ENCODE peak calls at places on chromosomes 2 and 18, in seven cellular contexts. P is lower leg skin, H is dorsolateral prefrontal cortex, V is H9, N is nephron progenitor cell, L is GM06990, K is IMR-90. Z is an unnamed sample.
A peak's percentile ranks its signal among the peaks of the same experiment; 100 is the strongest.

GRCh38 chr2:1965726-1966125 is 221.4 kb upstream of the PXDN start:
- DNase-seq in L (no peak), H (no peak), N (no peak), K (no peak), P (no peak), V (no peak), Z (no peak)

GRCh38 chr2:9145109-9145751 is 61.4 kb upstream of the ASAP2 start:
- DNase-seq in K (peak; percentile 63), H (no peak), N (no peak), L (no peak), V (no peak), P (peak; percentile 53), Z (peak; percentile 32)

GRCh38 chr2:149657393-149657792 is 69.8 kb upstream of the MMADHC start:
- DNase-seq in N (no peak), P (no peak), H (no peak), K (no peak), V (no peak), L (no peak), Z (no peak)

GRCh38 chr18:34094148-34094547 is 130.6 kb downstream of the NOL4 start:
- DNase-seq in V (no peak), N (no peak), P (no peak), H (no peak), L (no peak), K (no peak), Z (no peak)

GRCh38 chr2:224060783-224061482 is 21.8 kb upstream of the SERPINE2 start:
- DNase-seq in P (no peak), N (no peak), K (no peak), V (no peak), L (no peak), H (no peak), Z (no peak)

GRCh38 chr2:182740681-182741080 is 24.6 kb downstream of the DNAJC10 start:
- DNase-seq in K (no peak), L (no peak), V (no peak), N (no peak), H (no peak), P (no peak), Z (no peak)

GRCh38 chr2:215386566-215386965 is 49.3 kb downstream of the FN1 start:
- DNase-seq in N (no peak), V (no peak), K (no peak), H (no peak), L (no peak), P (no peak), Z (no peak)

GRCh38 chr18:9740076-9740475 is 32.0 kb downstream of the RAB31 start:
- DNase-seq in V (no peak), N (no peak), K (no peak), L (no peak), P (no peak), H (no peak), Z (no peak)

GRCh38 chr2:133940134-133940533 is 313.7 kb upstream of the MGAT5 start:
- DNase-seq in H (no peak), L (no peak), V (no peak), N (no peak), P (no peak), K (no peak), Z (no peak)

GRCh38 chr2:145273840-145274239 is 753.9 kb upstream of the ZEB2 start:
- DNase-seq in V (no peak), H (no peak), L (no peak), P (no peak), K (no peak), N (no peak), Z (no peak)

GRCh38 chr2:212249451-212249850 is 289.2 kb downstream of the ERBB4 start:
- DNase-seq in K (peak; percentile 39), H (no peak), V (no peak), N (no peak), P (no peak), L (no peak), Z (no peak)
- TF ChIP-seq CTCF in K (peak; percentile 60), H (peak; percentile 51), V (peak; percentile 51), N (no peak), P (no peak), L (peak; percentile 16), Z (peak; percentile 49)

GRCh38 chr2:120344214-120344990 is 1.5 kb upstream of the INHBB start:
- DNase-seq in P (no peak), L (no peak), H (no peak), N (peak; percentile 55), K (no peak), V (peak; percentile 42), Z (no peak)
- TF ChIP-seq CTCF in P (no peak), L (no peak), H (no peak), N (no peak), K (no peak), V (no peak), Z (peak; percentile 18)

GRCh38 chr2:20179755-20180594 is 45.0 kb downstream of the SDC1 start:
- DNase-seq in H (peak; percentile 24), V (peak; percentile 85), L (no peak), K (no peak), N (peak; percentile 52), P (no peak), Z (no peak)
- TF ChIP-seq CTCF in H (no peak), V (no peak), L (no peak), K (no peak), N (no peak), P (peak; percentile 11), Z (no peak)

DNA sequence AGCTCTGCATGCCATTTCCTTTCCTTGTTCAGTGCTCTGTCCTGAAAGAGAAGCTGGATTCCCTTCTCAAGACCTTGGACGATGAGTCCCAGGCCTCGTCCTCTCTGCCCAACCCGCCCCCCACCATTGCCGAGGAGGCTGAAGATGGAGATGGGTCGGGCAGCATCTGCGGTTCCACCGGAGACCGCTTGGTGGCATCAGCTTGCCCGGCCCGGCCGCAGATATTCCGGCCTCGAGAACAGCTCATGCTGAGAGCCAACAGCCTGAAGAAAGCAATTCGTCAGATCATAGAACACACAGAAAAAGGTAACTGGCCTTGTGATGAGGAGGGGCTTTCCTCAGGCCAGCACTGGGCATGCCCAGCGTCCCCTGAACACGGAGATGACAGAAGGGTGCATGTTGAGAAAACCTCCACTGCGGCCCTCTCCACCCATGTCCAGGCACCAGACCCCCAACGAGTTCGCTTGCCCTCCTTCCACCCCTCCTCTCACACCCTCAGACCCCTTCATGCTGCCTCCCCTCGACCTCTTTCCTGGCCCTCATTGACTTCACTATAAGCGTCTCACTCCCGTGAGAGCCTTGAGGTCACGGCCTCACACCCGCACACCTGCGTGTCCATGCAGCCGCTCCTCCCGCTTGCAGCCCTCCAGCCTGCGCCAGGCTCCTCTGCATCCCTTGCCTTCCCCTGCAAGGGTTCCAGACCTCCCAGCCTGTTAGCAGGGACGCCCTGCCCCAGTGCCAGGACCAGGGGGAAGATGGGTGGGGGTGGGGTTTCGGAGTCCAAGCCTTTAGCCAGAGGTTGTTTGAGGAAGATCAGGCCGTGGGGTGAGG is 95.0 kb downstream of the DGKD start:
- DNase-seq in K (peak; percentile 48), P (no peak), L (no peak), N (peak; percentile 76), H (peak; percentile 63), V (peak; percentile 84), Z (peak; percentile 60)
- TF ChIP-seq CTCF in K (peak; percentile 82), P (no peak), L (no peak), N (peak; percentile 77), H (peak; percentile 84), V (peak; percentile 81), Z (peak; percentile 86)

GRCh38 chr2:127371037-127371436 is 16.7 kb downstream of the MAP3K2 start:
- DNase-seq in L (no peak), V (no peak), K (no peak), P (no peak), N (no peak), H (no peak), Z (no peak)
- TF ChIP-seq CTCF in L (no peak), V (no peak), K (no peak), P (no peak), N (no peak), H (no peak), Z (no peak)

DNA sequence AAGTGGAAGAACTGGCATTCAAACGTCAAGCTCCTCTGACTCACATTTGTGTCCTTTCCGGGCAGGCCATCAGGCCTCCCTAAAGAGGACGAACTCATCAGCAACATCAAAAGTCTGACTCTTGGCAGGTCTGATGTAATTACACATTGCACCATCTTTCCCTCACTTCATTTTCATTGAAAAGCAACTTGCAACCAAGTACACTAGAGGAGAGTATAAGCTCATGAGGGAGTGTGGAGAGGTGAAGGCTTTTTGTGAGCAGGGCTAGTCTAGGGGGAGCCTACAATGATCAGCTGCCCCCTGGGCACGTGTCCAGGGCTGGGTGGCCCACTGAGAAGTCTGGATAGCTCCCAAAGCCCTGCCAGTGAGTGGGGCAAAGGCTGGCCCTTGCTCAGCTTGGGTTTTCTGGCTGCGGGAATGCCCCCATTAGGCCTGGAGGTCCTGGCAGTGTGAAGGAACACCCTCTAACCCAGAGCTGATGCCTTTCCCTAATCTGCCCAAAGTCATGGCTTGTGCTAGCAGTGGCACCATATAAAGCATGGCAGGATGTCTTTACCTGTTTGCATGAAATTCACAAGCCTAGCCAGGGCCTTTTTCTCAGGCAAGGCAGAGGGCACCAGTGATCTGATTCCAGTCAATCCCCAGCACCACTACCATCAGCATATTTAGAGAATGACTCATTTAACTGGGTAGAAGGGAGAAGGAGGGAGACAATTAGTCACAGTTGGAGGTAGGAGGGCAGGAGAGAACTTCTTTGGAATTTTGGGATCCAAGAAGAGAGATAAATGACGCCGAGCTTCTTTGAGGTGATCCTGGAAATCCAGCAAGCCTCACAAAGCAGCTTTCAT is 8.5 kb upstream of the DAW1 start:
- DNase-seq in N (no peak), H (no peak), K (peak; percentile 83), V (peak; percentile 66), L (no peak), P (peak; percentile 51), Z (peak; percentile 79)
- TF ChIP-seq CTCF in N (no peak), H (no peak), K (peak; percentile 26), V (no peak), L (no peak), P (no peak), Z (no peak)

DNA sequence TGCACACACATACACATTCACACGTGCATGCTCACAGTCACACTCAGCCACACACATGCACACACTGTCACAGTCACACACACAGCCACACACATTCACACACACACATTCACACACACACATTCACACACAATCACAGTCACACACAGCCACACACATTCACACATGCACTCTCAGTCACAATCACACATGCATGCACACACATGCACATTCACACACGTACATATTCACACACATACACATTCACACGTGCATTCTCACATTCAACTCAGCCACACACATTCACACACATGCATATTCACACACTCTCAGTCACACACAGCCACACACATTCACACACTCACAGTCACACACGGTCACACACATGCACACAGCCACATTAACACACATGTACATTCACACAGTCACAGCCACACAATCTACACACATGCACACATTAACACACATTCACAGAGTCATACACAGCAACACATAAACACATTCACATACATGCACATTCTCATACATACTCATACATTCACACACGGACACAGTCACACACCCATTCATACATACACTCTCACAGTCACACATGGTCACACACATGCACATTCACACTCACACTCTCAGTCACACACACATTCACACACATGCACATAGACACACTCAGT is 239.8 kb downstream of the EIPR1 start:
- DNase-seq in H (no peak), L (no peak), V (no peak), P (no peak), N (no peak), K (no peak), Z (no peak)
- TF ChIP-seq CTCF in H (no peak), L (no peak), V (no peak), P (peak; percentile 60), N (no peak), K (no peak), Z (no peak)